ENCODE peak calls at places on chromosomes 11 and 22, in eight cellular contexts. A, V, E, U, H, I, X and S are unnamed samples.

GRCh38 chr11:47373876-47374820 is 4.2 kb downstream of the SPI1 start:
- DNase-seq in A (peak), V (peak), E (peak), U (peak), H (peak), I (peak), X (peak), S (peak)

GRCh38 chr22:17121235-17122195 is at the start of gene TMEM121B:
- DNase-seq in A (peak), V (peak), E (peak), U (no peak), H (peak), I (no peak), X (no peak), S (no peak)

GRCh38 chr11:113014262-113014661 is 53.0 kb downstream of the NCAM1 start:
- DNase-seq in A (no peak), V (no peak), E (no peak), U (no peak), H (peak), I (no peak), X (no peak), S (no peak)

GRCh38 chr11:121391914-121392313 is 60.2 kb upstream of the SORL1 start:
- DNase-seq in A (peak), V (peak), E (no peak), U (no peak), H (no peak), I (no peak), X (no peak), S (peak)

GRCh38 chr11:103051158-103051801 is 40.7 kb downstream of the DCUN1D5 start:
- DNase-seq in A (no peak), V (no peak), E (no peak), U (no peak), H (no peak), I (no peak), X (no peak), S (no peak)

GRCh38 chr11:57732661-57733060 is 8.6 kb upstream of the SELENOH start:
- DNase-seq in A (no peak), V (no peak), E (no peak), U (no peak), H (no peak), I (no peak), X (no peak), S (no peak)

GRCh38 chr22:46054091-46054877 is 77.3 kb upstream of the WNT7B start:
- DNase-seq in A (no peak), V (peak), E (no peak), U (no peak), H (peak), I (peak), X (peak), S (peak)

GRCh38 chr11:93648168-93648567 is 13.3 kb upstream of the CEP295 start:
- DNase-seq in A (no peak), V (no peak), E (no peak), U (no peak), H (peak), I (no peak), X (no peak), S (no peak)

GRCh38 chr11:112118176-112118575 is 31.5 kb downstream of the SDHD start:
- DNase-seq in A (no peak), V (no peak), E (no peak), U (no peak), H (no peak), I (no peak), X (no peak), S (no peak)

GRCh38 chr22:19057999-19058491 is 64.2 kb downstream of the DGCR2 start:
- DNase-seq in A (no peak), V (no peak), E (no peak), U (no peak), H (no peak), I (no peak), X (no peak), S (no peak)

GRCh38 chr11:30917859-30918478 is 331.8 kb upstream of the MPPED2 start:
- DNase-seq in A (peak), V (peak), E (no peak), U (peak), H (peak), I (peak), X (peak), S (no peak)

GRCh38 chr22:44182591-44183588 is 2.2 kb downstream of the PARVG start:
- DNase-seq in A (no peak), V (peak), E (peak), U (no peak), H (no peak), I (no peak), X (peak), S (peak)

GRCh38 chr11:2999464-2999998 is 7.4 kb upstream of the NAP1L4 start:
- DNase-seq in A (no peak), V (no peak), E (no peak), U (no peak), H (no peak), I (no peak), X (no peak), S (no peak)

GRCh38 chr22:23822101-23822671 is 16.6 kb downstream of the DERL3 start:
- DNase-seq in A (no peak), V (no peak), E (no peak), U (no peak), H (no peak), I (no peak), X (no peak), S (no peak)

GRCh38 chr11:66414120-66414934 is 6.5 kb upstream of the NPAS4 start:
- DNase-seq in A (no peak), V (no peak), E (no peak), U (no peak), H (no peak), I (no peak), X (no peak), S (no peak)

GRCh38 chr11:35216962-35217667 is 78.1 kb downstream of the CD44 start:
- DNase-seq in A (no peak), V (no peak), E (no peak), U (no peak), H (no peak), I (no peak), X (no peak), S (no peak)